ENCODE peak calls at places on chromosome 19, in five cellular contexts. L is kidney, C is BJ, W is astrocyte of the spinal cord, Z is body of pancreas. S is an unnamed sample.
A peak's percentile ranks its signal among the peaks of the same experiment; 100 is the strongest.

GRCh38 chr19:31109626-31110025 is 239.6 kb downstream of the TSHZ3 start:
- DNase-seq in L (no peak), C (no peak), W (no peak), Z (no peak), S (no peak)

GRCh38 chr19:53422551-53422950 is 9.2 kb upstream of the ZNF761 start:
- DNase-seq in L (no peak), C (no peak), W (no peak), Z (no peak), S (no peak)

GRCh38 chr19:30942636-30943035 is 406.6 kb downstream of the TSHZ3 start:
- DNase-seq in L (no peak), C (no peak), W (no peak), Z (no peak), S (no peak)

GRCh38 chr19:6682607-6683128 is 12.7 kb upstream of the TNFSF14 start:
- DNase-seq in L (no peak), C (no peak), W (no peak), Z (no peak), S (no peak)

GRCh38 chr19:23823952-23824389 is 65.3 kb upstream of the ZNF681 start:
- DNase-seq in L (no peak), C (no peak), W (no peak), Z (no peak), S (no peak)

GRCh38 chr19:50817941-50818858 is 5.4 kb downstream of the KLK1 start:
- DNase-seq in L (no peak), C (no peak), W (no peak), Z (peak; percentile 93), S (no peak)

GRCh38 chr19:35046461-35046860 is 4.9 kb downstream of the HPN start:
- DNase-seq in L (no peak), C (no peak), W (no peak), Z (no peak), S (no peak)

GRCh38 chr19:6064016-6064702 is 46.1 kb downstream of the RFX2 start:
- DNase-seq in L (peak; percentile 50), C (no peak), W (no peak), Z (no peak), S (no peak)

GRCh38 chr19:9645466-9645865 is 24.4 kb upstream of the ZNF561 start:
- DNase-seq in L (no peak), C (no peak), W (no peak), Z (no peak), S (no peak)

GRCh38 chr19:48836089-48837017 is at the start of gene HSD17B14:
- DNase-seq in L (no peak), C (no peak), W (peak; percentile 38), Z (no peak), S (no peak)

GRCh38 chr19:55494172-55494761 is 6.0 kb downstream of the SSC5D start:
- DNase-seq in L (peak; percentile 90), C (no peak), W (peak; percentile 41), Z (no peak), S (no peak)

GRCh38 chr19:43464089-43464775 is 1.2 kb downstream of the LYPD3 start:
- DNase-seq in L (peak; percentile 94), C (no peak), W (no peak), Z (peak; percentile 77), S (peak; percentile 42)

GRCh38 chr19:15337202-15337601 is 4.9 kb upstream of the BRD4 start:
- DNase-seq in L (peak; percentile 9), C (peak; percentile 72), W (peak; percentile 58), Z (no peak), S (no peak)

GRCh38 chr19:48999481-49000325 is 6.0 kb downstream of the RUVBL2 start:
- DNase-seq in L (no peak), C (no peak), W (peak; percentile 73), Z (peak; percentile 54), S (no peak)

GRCh38 chr19:11164278-11164677 is 8.7 kb upstream of the SPC24 start:
- DNase-seq in L (no peak), C (no peak), W (no peak), Z (no peak), S (no peak)

GRCh38 chr19:23515551-23515950 is 120.3 kb upstream of the ZNF91 start:
- DNase-seq in L (no peak), C (no peak), W (no peak), Z (no peak), S (no peak)

GRCh38 chr19:4538601-4538954 is 1.3 kb downstream of the LRG1 start:
- DNase-seq in L (no peak), C (no peak), W (no peak), Z (no peak), S (no peak)

GRCh38 chr19:49690656-49691242 is at the start of gene CPT1C:
- DNase-seq in L (peak; percentile 85), C (no peak), W (peak; percentile 75), Z (peak; percentile 82), S (peak; percentile 80)

GRCh38 chr19:55392820-55393219 is 7.1 kb downstream of the RPL28 start:
- DNase-seq in L (no peak), C (no peak), W (no peak), Z (no peak), S (no peak)

GRCh38 chr19:39335168-39335567 is 675 bp downstream of the GMFG start:
- DNase-seq in L (no peak), C (no peak), W (no peak), Z (no peak), S (no peak)

GRCh38 chr19:35120898-35121297 is 5.3 kb downstream of the FXYD3 start:
- DNase-seq in L (no peak), C (no peak), W (no peak), Z (no peak), S (no peak)

GRCh38 chr19:10797541-10798256 is 38.3 kb downstream of the TMED1 start:
- DNase-seq in L (no peak), C (no peak), W (no peak), Z (no peak), S (no peak)

GRCh38 chr19:44891016-44891882 is at the start of gene TOMM40:
- DNase-seq in L (peak; percentile 100), C (no peak), W (no peak), Z (no peak), S (peak; percentile 99)

GRCh38 chr19:28632357-28633076 is 580.4 kb downstream of the UQCRFS1 start:
- DNase-seq in L (no peak), C (no peak), W (no peak), Z (no peak), S (no peak)

GRCh38 chr19:8366961-8367326 is 3.0 kb downstream of the ANGPTL4 start:
- DNase-seq in L (no peak), C (no peak), W (no peak), Z (peak; percentile 64), S (peak; percentile 23)

GRCh38 chr19:48752511-48753365 is at the start of gene FUT1:
- DNase-seq in L (peak; percentile 92), C (no peak), W (no peak), Z (peak; percentile 96), S (peak; percentile 86)

GRCh38 chr19:22620401-22620800 is 13.7 kb upstream of the ZNF492 start:
- DNase-seq in L (no peak), C (no peak), W (no peak), Z (no peak), S (no peak)

GRCh38 chr19:44904426-44904994 is 1.1 kb upstream of the APOE start:
- DNase-seq in L (no peak), C (no peak), W (no peak), Z (no peak), S (no peak)

GRCh38 chr19:23991170-23991569 is 76.5 kb downstream of the ZNF726 start:
- DNase-seq in L (no peak), C (no peak), W (no peak), Z (peak; percentile 80), S (no peak)

GRCh38 chr19:42386974-42387707 is 3.0 kb downstream of the CNFN start:
- DNase-seq in L (no peak), C (no peak), W (peak; percentile 29), Z (peak; percentile 64), S (no peak)
- TF ChIP-seq CTCF in L (peak; percentile 47), C (peak; percentile 67), W (peak; percentile 56), Z (peak; percentile 47), S (no peak)

DNA sequence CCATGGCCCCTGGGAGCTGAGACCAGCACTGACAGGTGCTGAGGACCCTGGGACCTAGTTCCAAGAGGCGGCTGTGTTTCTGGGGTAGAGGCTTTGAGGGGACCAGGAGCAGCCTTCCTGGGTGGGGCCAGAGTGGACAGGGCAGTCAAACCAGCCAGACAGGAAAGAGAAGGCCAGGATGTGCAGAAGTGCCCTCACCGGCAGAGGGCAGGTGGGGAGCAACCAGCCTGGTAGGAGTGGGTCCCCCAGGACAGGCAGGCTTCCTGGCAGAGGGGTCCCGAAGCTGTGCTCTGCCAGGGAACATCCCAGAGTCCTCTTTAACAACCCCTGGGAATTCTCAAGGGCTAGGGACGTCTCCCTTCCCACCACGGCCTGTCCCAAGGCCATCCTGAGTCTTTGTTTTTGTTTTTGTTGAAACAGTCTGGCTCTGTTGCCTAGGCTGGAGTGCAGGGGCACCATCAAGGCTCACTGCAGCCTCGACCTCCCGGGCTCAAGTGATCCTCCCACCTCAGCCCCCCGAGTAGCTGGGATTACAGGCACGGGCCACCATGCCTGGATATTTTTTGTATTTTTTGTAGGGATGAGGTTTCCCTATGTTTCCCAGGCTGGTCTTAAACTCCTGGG is 3.0 kb upstream of the HIPK4 start:
- DNase-seq in L (no peak), C (no peak), W (no peak), Z (peak; percentile 25), S (no peak)
- TF ChIP-seq CTCF in L (no peak), C (peak; percentile 37), W (peak; percentile 31), Z (peak; percentile 22), S (no peak)

GRCh38 chr19:56720281-56720680 is 48.7 kb upstream of the ZNF835 start:
- DNase-seq in L (no peak), C (no peak), W (no peak), Z (peak; percentile 38), S (no peak)

GRCh38 chr19:56727731-56728130 is 56.2 kb upstream of the ZNF835 start:
- DNase-seq in L (no peak), C (no peak), W (no peak), Z (peak; percentile 5), S (no peak)

GRCh38 chr19:56721714-56722113 is 50.2 kb upstream of the ZNF835 start:
- DNase-seq in L (no peak), C (no peak), W (no peak), Z (no peak), S (no peak)

DNA sequence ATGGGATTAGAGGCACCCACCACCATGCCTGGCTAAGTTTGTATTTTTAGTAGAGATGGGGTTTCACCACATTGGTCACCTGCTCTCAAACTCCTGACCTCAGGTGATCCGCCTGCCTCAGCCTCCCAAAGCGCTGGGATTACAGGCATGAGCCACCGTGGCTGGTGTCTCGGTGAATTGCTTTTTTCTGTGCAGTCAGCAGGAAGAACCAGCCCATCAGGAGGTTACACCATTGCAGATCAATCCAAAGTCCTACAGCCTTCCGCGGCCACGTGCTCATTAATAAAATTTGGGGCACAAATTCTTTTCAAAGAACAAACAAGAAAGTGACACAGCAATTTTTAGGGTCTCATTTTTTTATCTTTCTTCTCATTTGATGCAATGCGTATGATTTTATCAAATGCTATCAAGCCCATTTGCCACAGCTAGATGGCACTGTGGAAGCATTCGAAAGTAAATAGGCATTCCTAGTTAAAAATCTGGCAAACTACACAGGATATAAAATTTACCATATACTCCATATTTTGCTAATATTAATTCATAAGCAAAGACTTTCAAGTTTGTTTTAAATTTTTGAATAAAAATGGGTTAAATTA is 54.4 kb upstream of the ZNF835 start:
- DNase-seq in L (no peak), C (no peak), W (no peak), Z (no peak), S (no peak)
- TF ChIP-seq CTCF in L (peak; percentile 37), C (no peak), W (peak; percentile 15), Z (peak; percentile 20), S (no peak)

DNA sequence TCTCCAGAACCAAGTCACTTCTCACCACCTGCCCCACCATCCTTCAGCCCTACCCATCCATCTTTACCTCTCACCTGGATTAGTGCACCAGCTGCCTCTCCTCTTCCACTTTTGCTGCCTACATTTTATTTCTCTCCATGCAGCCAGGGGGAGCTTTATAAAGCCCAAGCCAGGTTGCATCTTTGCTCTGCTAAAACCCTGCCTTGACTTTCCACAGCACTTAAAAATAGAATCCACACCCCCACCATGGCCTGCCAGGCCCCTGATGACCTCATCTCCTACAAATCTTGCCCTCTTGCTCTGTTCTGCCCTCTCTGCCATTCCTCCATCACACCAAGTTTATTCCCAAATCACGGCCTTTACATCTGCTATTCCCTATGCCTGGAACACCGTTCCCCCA is 1.8 kb downstream of the HOOK2 start:
- DNase-seq in L (no peak), C (no peak), W (no peak), Z (no peak), S (no peak)
- TF ChIP-seq CTCF in L (no peak), C (peak; percentile 60), W (peak; percentile 50), Z (no peak), S (no peak)